ENCODE peak calls at places on chromosomes 13 and 19, in six cellular contexts. D, U, I, P, Z and J are unnamed samples.
A peak's percentile ranks its signal among the peaks of the same experiment; 100 is the strongest.

GRCh38 chr19:43699506-43700367 is 16.1 kb upstream of the IRGC start:
- DNase-seq in U (no peak), Z (no peak), I (peak; percentile 67), D (no peak), P (no peak), J (peak; percentile 51)

GRCh38 chr13:96934889-96935490 is 59.3 kb downstream of the OXGR1 start:
- DNase-seq in U (no peak), I (no peak), Z (no peak), P (no peak), D (no peak), J (no peak)

GRCh38 chr19:49331616-49332055 is 3.6 kb upstream of the CD37 start:
- DNase-seq in U (no peak), Z (no peak), P (peak; percentile 59), D (peak; percentile 26), I (peak; percentile 67), J (peak; percentile 60)

GRCh38 chr13:33994826-33995502 is 177.0 kb downstream of the RFC3 start:
- DNase-seq in Z (no peak), P (no peak), I (no peak), U (no peak), D (no peak), J (no peak)

GRCh38 chr13:96996886-96997285 is 2.6 kb upstream of the OXGR1 start:
- DNase-seq in I (no peak), P (no peak), D (no peak), Z (no peak), U (no peak), J (no peak)

GRCh38 chr13:106063591-106064308 is 471.7 kb downstream of the EFNB2 start:
- DNase-seq in D (no peak), P (no peak), Z (peak; percentile 37), I (no peak), U (no peak), J (no peak)

GRCh38 chr19:58554494-58555368 is at the start of gene CHMP2A:
- DNase-seq in D (peak; percentile 98), I (peak; percentile 99), Z (peak; percentile 72), P (peak; percentile 100), U (peak; percentile 97), J (peak; percentile 99)

GRCh38 chr13:80361883-80362327 is 21.0 kb upstream of the SPRY2 start:
- DNase-seq in I (peak; percentile 23), P (no peak), D (no peak), U (no peak), Z (no peak), J (peak; percentile 30)

GRCh38 chr13:112207124-112207523 is 140.2 kb downstream of the SOX1 start:
- DNase-seq in U (no peak), Z (no peak), D (no peak), I (no peak), P (no peak), J (no peak)

GRCh38 chr19:55576746-55577145 is 3.9 kb downstream of the ZNF579 start:
- DNase-seq in D (no peak), I (no peak), Z (no peak), U (no peak), P (no peak), J (no peak)

DNA sequence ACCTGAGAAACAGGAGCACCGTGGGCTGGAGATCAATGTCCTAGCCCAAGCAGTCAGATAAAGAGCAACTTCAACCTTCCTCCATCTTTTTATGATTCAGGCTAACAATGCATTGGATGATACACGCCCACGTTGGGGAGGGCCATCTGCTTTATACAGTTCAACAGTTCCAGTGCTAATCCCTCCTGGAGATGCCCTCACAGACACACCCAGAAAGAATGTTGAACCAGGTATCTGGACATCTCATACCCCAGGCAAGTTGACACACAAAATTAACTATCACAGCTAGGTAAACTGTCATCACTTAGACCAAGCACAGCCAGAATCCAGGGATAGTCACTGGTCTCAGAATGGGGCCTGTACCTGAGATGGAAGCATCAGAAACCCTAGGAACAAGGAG is 20.6 kb upstream of the SERPINE3 start:
- DNase-seq in I (no peak), Z (no peak), U (no peak), D (no peak), P (no peak), J (no peak)
- H3K4me1 ChIP-seq in I (no peaks in the 10 kb centered on the region), Z (no peaks in the 10 kb centered on the region), U (peaks cover 7% of the 10 kb centered on the region), D (no peaks in the 10 kb centered on the region), P (no peaks in the 10 kb centered on the region), J (no peaks in the 10 kb centered on the region)

GRCh38 chr19:13902993-13903555 is 2.8 kb downstream of the BRME1 start:
- DNase-seq in D (no peak), U (no peak), P (no peak), Z (no peak), I (no peak), J (no peak)
- TF ChIP-seq CTCF in D (peak; percentile 10), U (no peak), P (no peak), Z (peak; percentile 62), I (peak; percentile 33), J (no peak)

GRCh38 chr19:6364353-6364752 is 3.0 kb downstream of the CLPP start:
- DNase-seq in D (no peak), P (no peak), Z (no peak), I (no peak), U (no peak), J (no peak)
- H3K27ac ChIP-seq in D (no peak overlapping the region), P (no peak overlapping the region), Z (no peak overlapping the region), I (no peak overlapping the region), U (no peak overlapping the region), J (no peak overlapping the region)

GRCh38 chr19:16623066-16623465 is 4.9 kb downstream of the MED26 start:
- DNase-seq in I (no peak), P (no peak), U (no peak), Z (no peak), D (no peak), J (no peak)
- H3K4me1 ChIP-seq in I (peaks cover 7% of the 10 kb centered on the region), P (peaks cover 30% of the 10 kb centered on the region), U (peaks cover 85% of the 10 kb centered on the region), Z (peaks cover 7% of the 10 kb centered on the region), D (peaks cover 31% of the 10 kb centered on the region), J (no peaks in the 10 kb centered on the region)

DNA sequence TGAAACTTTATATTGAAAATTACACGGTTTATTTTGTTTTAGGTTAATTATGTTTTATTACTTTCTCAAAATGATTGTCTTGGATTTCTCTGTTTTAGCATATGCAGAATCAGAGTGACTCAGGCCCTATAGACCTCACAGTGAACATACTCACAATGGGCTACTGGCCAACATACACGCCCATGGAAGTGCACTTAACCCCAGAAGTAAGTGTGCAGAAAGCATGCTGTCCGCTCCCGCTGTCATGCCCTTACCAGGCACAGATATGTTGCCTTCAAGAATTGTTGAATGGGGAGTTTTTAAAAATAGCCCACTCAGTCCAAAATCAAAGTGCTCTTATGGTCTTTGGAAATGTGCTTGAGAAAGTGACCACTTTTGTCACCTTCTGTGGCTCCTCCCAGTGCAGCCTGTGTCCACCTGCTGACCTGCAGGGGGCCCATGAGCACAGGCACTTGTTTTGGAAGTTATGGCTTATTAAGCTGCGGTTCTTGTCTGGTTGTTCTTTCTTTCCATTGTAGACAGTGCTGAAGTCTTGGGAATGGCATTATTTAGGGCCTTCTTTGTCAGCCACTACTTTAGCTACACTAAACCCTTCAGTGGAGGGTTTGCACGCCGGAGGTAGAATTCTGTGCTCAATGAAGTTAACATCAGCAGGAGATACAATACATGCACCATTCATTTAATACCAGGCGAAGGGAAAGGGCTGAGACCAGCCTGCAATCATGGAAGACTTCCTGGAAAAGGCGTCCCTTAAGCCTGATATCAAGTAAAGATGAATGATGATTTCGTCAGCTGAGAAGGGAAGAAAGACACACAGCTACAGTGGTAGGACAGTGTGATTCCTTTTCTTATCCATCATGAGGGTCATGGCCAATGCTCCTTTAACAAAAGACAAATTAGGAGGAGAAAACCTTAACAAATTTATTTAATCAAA is 36.7 kb downstream of the CUL4A start:
- DNase-seq in P (no peak), Z (no peak), U (no peak), I (peak; percentile 22), D (no peak), J (no peak)
- TF ChIP-seq CTCF in P (no peak), Z (peak; percentile 42), U (no peak), I (peak; percentile 32), D (no peak), J (no peak)

GRCh38 chr19:35375505-35376307 is 4.8 kb downstream of the GPR42 start:
- DNase-seq in D (no peak), I (no peak), P (no peak), Z (no peak), U (no peak), J (no peak)
- H3K27ac ChIP-seq in D (no peak overlapping the region), I (no peak overlapping the region), P (no peak overlapping the region), Z (no peak overlapping the region), U (no peak overlapping the region), J (no peak overlapping the region)